ENCODE peak calls at places on chromosomes 16 and 17, in eight cellular contexts. V is upper lobe of right lung, I is endodermal cell, J is PC-3, U is suprapubic skin, D is fibroblast of lung, P is bronchial epithelial cell, W is right lobe of liver. B is an unnamed sample. For H3K36me3, the result is how much of the 10 kb centered on the place peaks cover.

GRCh38 chr16:79677799-79678525 is 77.4 kb upstream of the MAF start:
- DNase-seq in V (no peak), I (no peak), J (no peak), U (no peak), D (peak), P (peak), W (no peak), B (no peak)

GRCh38 chr17:6893382-6894205 is 62.1 kb upstream of the TEKT1 start:
- DNase-seq in V (no peak), I (peak), J (no peak), U (no peak), D (no peak), P (no peak), W (no peak), B (no peak)

GRCh38 chr17:78257810-78258322 is 26.4 kb downstream of the TMEM235 start:
- DNase-seq in V (peak), I (peak), J (no peak), U (no peak), D (peak), P (no peak), W (peak), B (no peak)

GRCh38 chr16:1395444-1396074 is 18.9 kb downstream of the UNKL start:
- DNase-seq in V (no peak), I (no peak), J (no peak), U (no peak), D (no peak), P (no peak), W (no peak), B (no peak)

GRCh38 chr17:65015855-65016254 is 40.7 kb downstream of the GNA13 start:
- DNase-seq in V (no peak), I (no peak), J (no peak), U (no peak), D (no peak), P (no peak), W (no peak), B (no peak)

GRCh38 chr16:78396046-78396445 is 296.6 kb downstream of the WWOX start:
- DNase-seq in V (no peak), I (no peak), J (peak), U (no peak), D (no peak), P (peak), W (no peak), B (no peak)

GRCh38 chr17:33982872-33983271 is 272.2 kb upstream of the CCL2 start:
- DNase-seq in V (no peak), I (peak), J (no peak), U (no peak), D (no peak), P (no peak), W (no peak), B (no peak)

GRCh38 chr17:15233971-15234370 is 31.2 kb downstream of the PMP22 start:
- DNase-seq in V (no peak), I (no peak), J (no peak), U (no peak), D (no peak), P (no peak), W (no peak), B (no peak)

GRCh38 chr16:66908762-66909559 is 9.7 kb downstream of the CDH16 start:
- DNase-seq in V (no peak), I (no peak), J (no peak), U (no peak), D (no peak), P (no peak), W (no peak), B (no peak)

DNA sequence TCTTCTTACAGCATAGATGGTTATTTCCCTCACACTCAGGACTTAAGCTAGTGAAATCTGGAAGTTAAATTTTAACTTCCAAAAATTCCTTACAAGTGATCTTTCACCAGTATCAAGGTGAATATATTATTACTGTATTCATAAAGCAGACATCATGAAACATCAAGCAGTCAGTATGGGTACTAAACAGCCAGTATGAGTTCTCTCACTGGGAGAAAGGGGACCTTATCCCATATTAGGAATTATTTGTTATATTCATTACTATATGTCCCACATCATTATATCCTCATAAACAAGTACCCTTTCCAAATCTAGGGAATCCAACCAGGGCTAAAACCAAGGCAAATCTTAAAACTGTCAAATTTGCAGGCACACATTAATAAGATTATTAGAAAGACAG is 15.3 kb downstream of the NUFIP2 start:
- DNase-seq in V (no peak), I (no peak), J (no peak), U (no peak), D (no peak), P (no peak), W (no peak), B (no peak)
- H3K36me3 ChIP-seq in V (half or more), I (half or more), J (under half), U (under half), D (under half), P (under half), W (under half), B (under half)

DNA sequence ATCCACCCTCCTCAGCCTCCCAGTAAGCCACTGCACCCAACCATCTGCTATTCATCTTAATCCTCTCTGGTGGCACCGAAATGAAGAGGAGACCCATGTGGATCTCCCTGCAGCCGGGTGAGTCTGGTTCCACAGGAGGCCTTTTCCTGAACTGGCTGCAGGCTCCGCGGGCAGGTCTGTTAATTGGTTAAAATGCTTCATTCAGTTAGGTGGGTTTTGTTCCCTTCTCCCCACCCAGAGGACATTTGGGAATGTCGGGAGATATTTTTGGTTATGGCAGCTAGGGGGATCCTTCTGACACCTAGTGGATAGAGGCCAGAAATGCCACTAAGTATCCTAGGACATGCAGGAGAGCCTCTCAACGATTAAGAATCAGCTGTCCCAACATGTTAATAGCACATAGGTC is 16.7 kb downstream of the C16orf54 start:
- DNase-seq in V (peak), I (peak), J (peak), U (no peak), D (peak), P (peak), W (no peak), B (peak)
- TF ChIP-seq CTCF in V (peak), I (peak), J (peak), U (no peak), D (peak), P (peak), W (peak), B (peak)

DNA sequence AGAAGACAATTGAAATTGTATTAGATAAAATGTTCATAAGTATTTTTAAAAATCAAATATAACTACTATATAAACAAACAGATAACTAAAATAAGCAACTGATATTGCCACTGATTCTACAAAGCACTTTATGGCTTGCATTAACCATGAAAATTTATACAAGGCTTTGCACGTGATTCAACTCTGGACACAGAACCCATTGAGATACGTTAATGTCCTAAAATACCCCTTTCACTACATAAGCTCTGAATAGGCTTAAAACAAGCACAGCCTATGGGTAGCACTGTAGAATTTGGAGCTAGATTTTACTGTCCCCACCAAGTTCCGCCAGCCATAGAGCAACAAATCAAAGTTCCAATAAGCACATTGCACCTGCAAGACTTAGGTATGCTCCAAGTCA is 4.5 kb downstream of the ZNF652 start:
- DNase-seq in V (no peak), I (no peak), J (no peak), U (no peak), D (no peak), P (no peak), W (no peak), B (no peak)
- H3K36me3 ChIP-seq in V (under half), I (under half), J (under half), U (under half), D (under half), P (under half), W (under half), B (under half)

GRCh38 chr16:22098538-22099255 is 6.4 kb downstream of the VWA3A start:
- DNase-seq in V (no peak), I (peak), J (peak), U (no peak), D (peak), P (peak), W (no peak), B (no peak)

GRCh38 chr16:22093952-22094351 is 1.6 kb downstream of the VWA3A start:
- DNase-seq in V (no peak), I (no peak), J (no peak), U (no peak), D (no peak), P (no peak), W (no peak), B (no peak)

GRCh38 chr16:22103371-22103890 is 11.1 kb downstream of the VWA3A start:
- DNase-seq in V (no peak), I (no peak), J (no peak), U (no peak), D (no peak), P (peak), W (no peak), B (no peak)

DNA sequence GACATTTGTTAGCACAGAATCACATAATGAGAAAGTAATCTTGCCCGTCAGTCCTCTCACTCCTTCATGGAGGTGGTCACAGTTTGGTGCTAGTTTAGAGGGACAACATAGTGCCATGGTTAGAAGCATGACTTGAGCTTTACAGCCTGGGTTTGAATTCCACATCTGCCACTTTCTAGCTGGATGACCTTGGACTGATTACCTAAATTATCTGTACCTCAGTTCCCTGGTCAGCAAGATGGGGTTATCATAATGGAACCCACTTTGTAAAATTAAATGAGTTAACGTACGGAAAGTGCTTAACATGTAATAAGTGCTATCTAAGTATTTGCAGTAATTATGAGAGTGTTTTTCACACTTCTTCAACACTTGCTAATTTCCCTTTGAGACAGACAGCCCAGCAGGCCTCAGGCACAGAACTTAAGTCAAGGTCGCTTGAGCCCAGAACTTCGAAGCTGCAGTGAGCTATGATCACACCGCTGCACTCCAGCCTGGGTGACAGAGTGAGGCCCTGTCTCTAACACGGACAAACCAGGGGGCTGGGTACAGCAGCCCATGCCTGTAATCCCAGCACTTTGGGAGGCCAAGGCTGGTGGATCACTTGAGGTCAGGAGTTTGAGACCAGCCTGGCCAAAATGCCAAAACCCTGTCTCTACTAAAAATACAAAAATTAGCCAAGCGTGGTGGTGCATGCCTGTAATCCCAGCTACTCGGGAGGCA is 7.1 kb downstream of the VWA3A start:
- DNase-seq in V (no peak), I (no peak), J (no peak), U (no peak), D (no peak), P (no peak), W (no peak), B (no peak)
- TF ChIP-seq CTCF in V (no peak), I (peak), J (no peak), U (no peak), D (no peak), P (no peak), W (no peak), B (no peak)

DNA sequence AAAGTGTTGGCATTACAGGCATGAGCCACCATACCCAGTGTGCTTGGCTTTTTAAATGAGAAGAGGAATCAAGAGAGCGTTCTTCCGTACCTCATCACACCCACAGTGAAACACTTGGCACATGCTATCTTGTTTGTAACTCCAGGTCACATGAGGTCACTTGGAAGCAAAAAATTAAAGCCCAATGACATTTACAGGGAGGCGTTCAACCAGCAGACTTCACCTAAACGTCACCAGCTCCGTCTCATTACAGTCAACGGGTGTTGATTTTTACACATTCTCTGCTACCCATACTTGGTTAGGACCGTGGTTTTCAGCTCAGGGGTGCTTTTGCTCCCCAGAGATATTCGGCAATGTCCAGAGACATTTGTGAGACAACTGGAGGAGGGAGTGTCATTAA is 127.0 kb downstream of the XYLT1 start:
- DNase-seq in V (no peak), I (no peak), J (no peak), U (no peak), D (no peak), P (no peak), W (no peak), B (no peak)
- H3K36me3 ChIP-seq in V (under half), I (under half), J (under half), U (under half), D (under half), P (under half), W (under half), B (under half)

B was measured in heart right ventricle.